ENCODE peak calls at places on chromosome 16, in five cellular contexts. One of them, this sample, is unnamed. For H3K4me1 and H3K36me3, the result is how much of the 10 kb centered on the place peaks cover.

GRCh38 chr16:87926246-87927194 is 9.8 kb downstream of the CA5A start:
- DNase-seq in effector memory CD4-positive, alpha-beta T cell: no peak
- DNase-seq in prostate gland: no peak
- DNase-seq in PC-9: no peak
- DNase-seq in upper lobe of right lung: peak
- DNase-seq in this sample: no peak

GRCh38 chr16:57023541-57024249 is 34.3 kb downstream of the NLRC5 start:
- DNase-seq in upper lobe of right lung: no peak
- DNase-seq in prostate gland: no peak
- DNase-seq in PC-9: no peak
- DNase-seq in effector memory CD4-positive, alpha-beta T cell: peak
- DNase-seq in this sample: no peak

GRCh38 chr16:10671729-10672128 is 23.0 kb downstream of the TEKT5 start:
- DNase-seq in prostate gland: no peak
- DNase-seq in PC-9: no peak
- DNase-seq in effector memory CD4-positive, alpha-beta T cell: no peak
- DNase-seq in upper lobe of right lung: no peak
- DNase-seq in this sample: no peak

GRCh38 chr16:74667215-74667765 is 613 bp upstream of the RFWD3 start:
- DNase-seq in prostate gland: no peak
- DNase-seq in upper lobe of right lung: no peak
- DNase-seq in effector memory CD4-positive, alpha-beta T cell: peak
- DNase-seq in PC-9: peak
- DNase-seq in this sample: peak

GRCh38 chr16:57388359-57389086 is 16.0 kb upstream of the CCL17 start:
- DNase-seq in PC-9: peak
- DNase-seq in upper lobe of right lung: no peak
- DNase-seq in prostate gland: no peak
- DNase-seq in effector memory CD4-positive, alpha-beta T cell: no peak
- DNase-seq in this sample: no peak

GRCh38 chr16:2953706-2954105 is 10.4 kb upstream of the KREMEN2 start:
- DNase-seq in upper lobe of right lung: no peak
- DNase-seq in prostate gland: no peak
- DNase-seq in PC-9: no peak
- DNase-seq in effector memory CD4-positive, alpha-beta T cell: no peak
- DNase-seq in this sample: no peak

GRCh38 chr16:49505556-49505955 is 132.0 kb downstream of the C16orf78 start:
- DNase-seq in PC-9: no peak
- DNase-seq in effector memory CD4-positive, alpha-beta T cell: no peak
- DNase-seq in prostate gland: no peak
- DNase-seq in upper lobe of right lung: no peak
- DNase-seq in this sample: no peak

GRCh38 chr16:72241930-72242329 is 70.0 kb upstream of the PMFBP1 start:
- DNase-seq in prostate gland: peak
- DNase-seq in PC-9: peak
- DNase-seq in upper lobe of right lung: no peak
- DNase-seq in effector memory CD4-positive, alpha-beta T cell: no peak
- DNase-seq in this sample: peak

GRCh38 chr16:2242598-2242997 is 6.4 kb downstream of the DNASE1L2 start:
- DNase-seq in prostate gland: no peak
- DNase-seq in effector memory CD4-positive, alpha-beta T cell: no peak
- DNase-seq in upper lobe of right lung: no peak
- DNase-seq in PC-9: no peak
- DNase-seq in this sample: no peak

GRCh38 chr16:51131619-51132018 is 19.5 kb downstream of the SALL1 start:
- DNase-seq in PC-9: no peak
- DNase-seq in upper lobe of right lung: no peak
- DNase-seq in prostate gland: no peak
- DNase-seq in effector memory CD4-positive, alpha-beta T cell: no peak
- DNase-seq in this sample: no peak

GRCh38 chr16:4924593-4925378 is 12.2 kb downstream of the PPL start:
- DNase-seq in upper lobe of right lung: peak
- DNase-seq in prostate gland: peak
- DNase-seq in effector memory CD4-positive, alpha-beta T cell: no peak
- DNase-seq in PC-9: peak
- DNase-seq in this sample: no peak

GRCh38 chr16:84043486-84044107 is 1.0 kb upstream of the SLC38A8 start:
- DNase-seq in effector memory CD4-positive, alpha-beta T cell: no peak
- DNase-seq in prostate gland: no peak
- DNase-seq in PC-9: no peak
- DNase-seq in upper lobe of right lung: peak
- DNase-seq in this sample: no peak

GRCh38 chr16:88993006-88993787 is 16.2 kb upstream of the CBFA2T3 start:
- DNase-seq in PC-9: no peak
- DNase-seq in upper lobe of right lung: no peak
- DNase-seq in prostate gland: no peak
- DNase-seq in effector memory CD4-positive, alpha-beta T cell: no peak
- DNase-seq in this sample: no peak

GRCh38 chr16:20865420-20866126 is 34.6 kb downstream of the DCUN1D3 start:
- DNase-seq in effector memory CD4-positive, alpha-beta T cell: no peak
- DNase-seq in PC-9: no peak
- DNase-seq in prostate gland: no peak
- DNase-seq in upper lobe of right lung: no peak
- DNase-seq in this sample: peak

GRCh38 chr16:13333336-13333735 is 431.9 kb downstream of the SHISA9 start:
- DNase-seq in effector memory CD4-positive, alpha-beta T cell: no peak
- DNase-seq in upper lobe of right lung: no peak
- DNase-seq in PC-9: no peak
- DNase-seq in prostate gland: no peak
- DNase-seq in this sample: no peak

GRCh38 chr16:57235128-57236092 is 9.6 kb upstream of the ARL2BP start:
- DNase-seq in PC-9: no peak
- DNase-seq in upper lobe of right lung: no peak
- DNase-seq in effector memory CD4-positive, alpha-beta T cell: no peak
- DNase-seq in prostate gland: no peak
- DNase-seq in this sample: no peak

GRCh38 chr16:84800579-84800978 is 19.2 kb upstream of the CRISPLD2 start:
- DNase-seq in effector memory CD4-positive, alpha-beta T cell: no peak
- DNase-seq in PC-9: no peak
- DNase-seq in upper lobe of right lung: no peak
- DNase-seq in prostate gland: no peak
- DNase-seq in this sample: no peak

GRCh38 chr16:48810436-48810802 is 200.4 kb upstream of the N4BP1 start:
- DNase-seq in PC-9: no peak
- DNase-seq in prostate gland: no peak
- DNase-seq in upper lobe of right lung: no peak
- DNase-seq in effector memory CD4-positive, alpha-beta T cell: no peak
- DNase-seq in this sample: no peak

GRCh38 chr16:27258241-27258734 is 10.3 kb downstream of the NSMCE1 start:
- DNase-seq in prostate gland: no peak
- DNase-seq in effector memory CD4-positive, alpha-beta T cell: no peak
- DNase-seq in PC-9: no peak
- DNase-seq in upper lobe of right lung: no peak
- DNase-seq in this sample: no peak

GRCh38 chr16:20675488-20676267 is 21.8 kb downstream of the ACSM1 start:
- DNase-seq in effector memory CD4-positive, alpha-beta T cell: no peak
- DNase-seq in upper lobe of right lung: no peak
- DNase-seq in PC-9: peak
- DNase-seq in prostate gland: peak
- DNase-seq in this sample: peak

GRCh38 chr16:68076560-68076959 is 8.6 kb upstream of the NFATC3 start:
- DNase-seq in PC-9: no peak
- DNase-seq in upper lobe of right lung: no peak
- DNase-seq in effector memory CD4-positive, alpha-beta T cell: no peak
- DNase-seq in prostate gland: no peak
- DNase-seq in this sample: no peak
- H3K4me1 ChIP-seq in PC-9: under half
- H3K4me1 ChIP-seq in upper lobe of right lung: under half
- H3K4me1 ChIP-seq in effector memory CD4-positive, alpha-beta T cell: half or more
- H3K4me1 ChIP-seq in prostate gland: under half
- H3K4me1 ChIP-seq in this sample: under half

GRCh38 chr16:8924214-8924613 is 39.5 kb downstream of the USP7 start:
- DNase-seq in PC-9: no peak
- DNase-seq in prostate gland: peak
- DNase-seq in effector memory CD4-positive, alpha-beta T cell: no peak
- DNase-seq in upper lobe of right lung: peak
- DNase-seq in this sample: no peak

GRCh38 chr16:8925455-8925854 is 38.3 kb downstream of the USP7 start:
- DNase-seq in effector memory CD4-positive, alpha-beta T cell: no peak
- DNase-seq in prostate gland: no peak
- DNase-seq in upper lobe of right lung: no peak
- DNase-seq in PC-9: no peak
- DNase-seq in this sample: no peak

GRCh38 chr16:8928467-8928957 is 35.2 kb downstream of the USP7 start:
- DNase-seq in PC-9: no peak
- DNase-seq in prostate gland: no peak
- DNase-seq in effector memory CD4-positive, alpha-beta T cell: no peak
- DNase-seq in upper lobe of right lung: no peak
- DNase-seq in this sample: no peak

GRCh38 chr16:8929086-8929748 is 34.5 kb downstream of the USP7 start:
- DNase-seq in PC-9: no peak
- DNase-seq in prostate gland: no peak
- DNase-seq in effector memory CD4-positive, alpha-beta T cell: no peak
- DNase-seq in upper lobe of right lung: no peak
- DNase-seq in this sample: no peak

DNA sequence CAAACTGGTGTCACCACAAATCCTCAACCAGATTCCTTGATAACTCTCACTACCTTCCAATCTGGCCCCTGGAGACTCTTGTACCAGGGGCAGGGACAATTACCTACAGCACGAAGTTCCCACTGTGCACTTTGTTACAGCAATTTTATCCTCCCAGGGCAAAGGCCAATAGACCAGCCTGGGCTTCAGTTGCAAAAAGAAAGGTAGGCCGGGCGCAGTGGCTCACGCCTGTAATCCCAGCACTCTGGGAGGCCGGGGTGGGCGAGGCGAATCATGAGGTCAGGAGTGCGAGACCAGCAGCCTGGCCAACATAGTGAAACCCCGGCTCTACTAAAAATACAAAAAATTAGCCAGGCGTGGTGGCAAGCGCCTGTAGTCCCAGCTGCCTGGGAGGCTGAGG is 36.9 kb downstream of the USP7 start:
- DNase-seq in upper lobe of right lung: no peak
- DNase-seq in PC-9: no peak
- DNase-seq in prostate gland: no peak
- DNase-seq in effector memory CD4-positive, alpha-beta T cell: no peak
- DNase-seq in this sample: no peak
- H3K36me3 ChIP-seq in upper lobe of right lung: under half
- H3K36me3 ChIP-seq in PC-9: under half
- H3K36me3 ChIP-seq in prostate gland: under half
- H3K36me3 ChIP-seq in effector memory CD4-positive, alpha-beta T cell: under half
- H3K36me3 ChIP-seq in this sample: half or more

GRCh38 chr16:65123846-65124513 is 2.1 kb upstream of the CDH11 start:
- DNase-seq in PC-9: no peak
- DNase-seq in prostate gland: no peak
- DNase-seq in effector memory CD4-positive, alpha-beta T cell: no peak
- DNase-seq in upper lobe of right lung: no peak
- DNase-seq in this sample: no peak
- H3K4me1 ChIP-seq in PC-9: under half
- H3K4me1 ChIP-seq in prostate gland: under half
- H3K4me1 ChIP-seq in effector memory CD4-positive, alpha-beta T cell: under half
- H3K4me1 ChIP-seq in upper lobe of right lung: under half
- H3K4me1 ChIP-seq in this sample: under half

GRCh38 chr16:28829747-28830146 is 6.9 kb downstream of the ATXN2L start:
- DNase-seq in upper lobe of right lung: no peak
- DNase-seq in prostate gland: no peak
- DNase-seq in effector memory CD4-positive, alpha-beta T cell: no peak
- DNase-seq in PC-9: no peak
- DNase-seq in this sample: no peak
- H3K36me3 ChIP-seq in upper lobe of right lung: half or more
- H3K36me3 ChIP-seq in prostate gland: under half
- H3K36me3 ChIP-seq in effector memory CD4-positive, alpha-beta T cell: half or more
- H3K36me3 ChIP-seq in PC-9: half or more
- H3K36me3 ChIP-seq in this sample: half or more

DNA sequence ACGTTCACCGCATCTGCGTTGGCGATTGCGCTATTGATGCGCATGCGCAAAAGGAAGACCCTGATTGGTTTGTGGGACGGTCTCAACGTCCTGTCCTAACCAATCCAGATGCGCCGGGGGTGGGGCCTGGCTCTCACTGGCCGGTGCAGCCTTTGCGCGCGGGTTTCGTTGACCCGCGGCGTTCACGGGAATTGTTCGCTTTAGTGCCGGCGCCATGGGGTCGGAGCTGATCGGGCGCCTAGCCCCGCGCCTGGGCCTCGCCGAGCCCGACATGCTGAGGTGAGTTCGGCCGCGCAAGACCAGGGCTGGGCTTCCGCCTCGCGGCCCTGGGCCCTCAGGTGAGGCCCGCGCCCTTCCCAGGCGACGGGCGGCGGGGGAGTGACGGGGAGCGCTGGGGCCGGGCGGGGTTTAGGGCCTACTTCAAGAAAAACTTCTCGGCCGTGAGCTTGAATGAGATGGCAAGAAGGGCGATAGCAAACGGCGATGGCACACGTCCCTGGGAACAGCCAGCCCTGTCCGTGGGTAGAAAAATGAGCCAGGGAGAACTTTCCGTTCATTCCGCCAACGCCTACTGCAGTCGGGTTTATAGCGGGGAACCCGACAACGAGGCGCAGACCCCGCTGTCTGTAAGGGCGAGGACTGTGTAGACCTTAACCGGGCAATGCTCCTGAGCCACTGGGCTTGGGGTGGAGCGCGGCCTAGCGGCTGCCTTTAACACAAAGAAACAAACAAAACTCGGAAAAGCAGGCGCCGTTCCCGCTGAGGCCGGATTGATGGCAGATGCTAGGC is at the start of gene ORC6:
- DNase-seq in prostate gland: peak
- DNase-seq in PC-9: peak
- DNase-seq in effector memory CD4-positive, alpha-beta T cell: peak
- DNase-seq in upper lobe of right lung: peak
- DNase-seq in this sample: peak
- H3K4me1 ChIP-seq in prostate gland: under half
- H3K4me1 ChIP-seq in PC-9: under half
- H3K4me1 ChIP-seq in effector memory CD4-positive, alpha-beta T cell: under half
- H3K4me1 ChIP-seq in upper lobe of right lung: under half
- H3K4me1 ChIP-seq in this sample: under half

DNA sequence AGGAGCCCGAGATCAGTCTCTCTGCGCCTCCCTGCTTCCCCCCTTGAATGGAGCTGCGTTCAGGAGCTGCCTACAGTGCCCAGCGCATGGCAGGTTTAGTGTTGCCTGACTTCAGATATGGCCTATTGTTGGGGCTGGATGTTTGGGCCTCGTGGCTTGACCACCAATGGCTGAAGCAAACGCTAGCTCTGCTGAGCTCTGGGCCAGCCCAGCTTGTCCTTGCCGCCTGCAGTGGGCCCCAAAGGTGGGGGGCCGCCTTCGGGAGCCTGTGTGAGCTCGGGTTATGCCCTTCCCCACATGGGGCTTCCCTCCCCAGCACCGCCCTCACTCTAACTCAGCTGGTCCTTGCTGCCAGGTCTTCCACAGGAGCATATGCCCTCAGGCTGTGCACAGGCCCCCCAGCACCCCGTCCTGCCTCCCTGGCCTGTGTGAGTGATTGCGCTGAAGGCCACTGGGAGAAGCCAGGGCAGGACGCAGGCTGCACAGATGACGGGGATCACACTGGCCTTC is 2.0 kb upstream of the METTL26 start:
- DNase-seq in PC-9: no peak
- DNase-seq in effector memory CD4-positive, alpha-beta T cell: no peak
- DNase-seq in prostate gland: no peak
- DNase-seq in upper lobe of right lung: no peak
- DNase-seq in this sample: no peak
- H3K36me3 ChIP-seq in PC-9: under half
- H3K36me3 ChIP-seq in effector memory CD4-positive, alpha-beta T cell: under half
- H3K36me3 ChIP-seq in prostate gland: under half
- H3K36me3 ChIP-seq in upper lobe of right lung: under half
- H3K36me3 ChIP-seq in this sample: under half

GRCh38 chr16:17329412-17329811 is 141.3 kb downstream of the XYLT1 start:
- DNase-seq in effector memory CD4-positive, alpha-beta T cell: no peak
- DNase-seq in prostate gland: no peak
- DNase-seq in PC-9: no peak
- DNase-seq in upper lobe of right lung: no peak
- DNase-seq in this sample: no peak
- H3K4me1 ChIP-seq in effector memory CD4-positive, alpha-beta T cell: under half
- H3K4me1 ChIP-seq in prostate gland: under half
- H3K4me1 ChIP-seq in PC-9: under half
- H3K4me1 ChIP-seq in upper lobe of right lung: under half
- H3K4me1 ChIP-seq in this sample: under half